ENCODE peak calls at places on chromosomes 13 and 19, in six cellular contexts. One of them, this sample, is unnamed.
A peak's percentile ranks its signal among the peaks of the same experiment; 100 is the strongest.

GRCh38 chr19:21698215-21698614 is 69.2 kb downstream of the ZNF100 start:
- DNase-seq in T-helper 9 cell: no peak
- DNase-seq in T-helper 2 cell: no peak
- DNase-seq in NCI-H446: no peak
- DNase-seq in central memory CD8-positive, alpha-beta T cell: no peak
- DNase-seq in lower lobe of right lung: no peak
- DNase-seq in this sample: peak; percentile 10

GRCh38 chr13:95608640-95609280 is 35.7 kb downstream of the DZIP1 start:
- DNase-seq in T-helper 9 cell: no peak
- DNase-seq in T-helper 2 cell: no peak
- DNase-seq in NCI-H446: no peak
- DNase-seq in central memory CD8-positive, alpha-beta T cell: no peak
- DNase-seq in lower lobe of right lung: no peak
- DNase-seq in this sample: no peak

GRCh38 chr13:48437381-48437780 is 24.5 kb upstream of the LPAR6 start:
- DNase-seq in T-helper 9 cell: no peak
- DNase-seq in T-helper 2 cell: no peak
- DNase-seq in NCI-H446: peak; percentile 49
- DNase-seq in central memory CD8-positive, alpha-beta T cell: no peak
- DNase-seq in lower lobe of right lung: no peak
- DNase-seq in this sample: no peak

GRCh38 chr13:83907196-83907989 is 25.1 kb upstream of the SLITRK1 start:
- DNase-seq in T-helper 9 cell: no peak
- DNase-seq in T-helper 2 cell: no peak
- DNase-seq in NCI-H446: no peak
- DNase-seq in central memory CD8-positive, alpha-beta T cell: no peak
- DNase-seq in lower lobe of right lung: no peak
- DNase-seq in this sample: no peak

GRCh38 chr19:45068041-45068440 is 8.2 kb downstream of the ZNF296 start:
- DNase-seq in T-helper 9 cell: no peak
- DNase-seq in T-helper 2 cell: no peak
- DNase-seq in NCI-H446: no peak
- DNase-seq in central memory CD8-positive, alpha-beta T cell: no peak
- DNase-seq in lower lobe of right lung: no peak
- DNase-seq in this sample: no peak

GRCh38 chr19:47142779-47143178 is 12.1 kb downstream of the SAE1 start:
- DNase-seq in T-helper 9 cell: no peak
- DNase-seq in T-helper 2 cell: no peak
- DNase-seq in NCI-H446: no peak
- DNase-seq in central memory CD8-positive, alpha-beta T cell: no peak
- DNase-seq in lower lobe of right lung: no peak
- DNase-seq in this sample: no peak

GRCh38 chr19:35753634-35754364 is 3.0 kb downstream of the HSPB6 start:
- DNase-seq in T-helper 9 cell: no peak
- DNase-seq in T-helper 2 cell: no peak
- DNase-seq in NCI-H446: no peak
- DNase-seq in central memory CD8-positive, alpha-beta T cell: no peak
- DNase-seq in lower lobe of right lung: no peak
- DNase-seq in this sample: no peak

GRCh38 chr19:35132254-35132653 is 2.6 kb downstream of the LGI4 start:
- DNase-seq in T-helper 9 cell: no peak
- DNase-seq in T-helper 2 cell: no peak
- DNase-seq in NCI-H446: no peak
- DNase-seq in central memory CD8-positive, alpha-beta T cell: no peak
- DNase-seq in lower lobe of right lung: no peak
- DNase-seq in this sample: no peak

GRCh38 chr19:13181747-13182388 is 31.7 kb downstream of the IER2 start:
- DNase-seq in T-helper 9 cell: no peak
- DNase-seq in T-helper 2 cell: no peak
- DNase-seq in NCI-H446: peak; percentile 30
- DNase-seq in central memory CD8-positive, alpha-beta T cell: peak; percentile 39
- DNase-seq in lower lobe of right lung: peak; percentile 60
- DNase-seq in this sample: no peak

GRCh38 chr19:17617807-17618192 is 62.4 kb downstream of the COLGALT1 start:
- DNase-seq in T-helper 9 cell: no peak
- DNase-seq in T-helper 2 cell: no peak
- DNase-seq in NCI-H446: no peak
- DNase-seq in central memory CD8-positive, alpha-beta T cell: no peak
- DNase-seq in lower lobe of right lung: no peak
- DNase-seq in this sample: no peak